ENCODE peak calls at places on chromosomes 16 and 17, in four cellular contexts. One of them, this sample, is unnamed.

GRCh38 chr16:2858245-2859025 is 465 bp upstream of the PRSS22 start:
- DNase-seq in dorsolateral prefrontal cortex: no peak
- DNase-seq in fibroblast of pulmonary artery: no peak
- DNase-seq in Peyer's patch: peak
- DNase-seq in this sample: peak

GRCh38 chr17:33560165-33560564 is 267.1 kb upstream of the ASIC2 start:
- DNase-seq in dorsolateral prefrontal cortex: no peak
- DNase-seq in fibroblast of pulmonary artery: peak
- DNase-seq in Peyer's patch: no peak
- DNase-seq in this sample: no peak

GRCh38 chr16:71645450-71645849 is 19.5 kb downstream of the MARVELD3 start:
- DNase-seq in dorsolateral prefrontal cortex: no peak
- DNase-seq in fibroblast of pulmonary artery: peak
- DNase-seq in Peyer's patch: no peak
- DNase-seq in this sample: no peak

GRCh38 chr17:51371732-51372151 is 111.4 kb downstream of the UTP18 start:
- DNase-seq in fibroblast of pulmonary artery: peak
- DNase-seq in Peyer's patch: no peak
- DNase-seq in dorsolateral prefrontal cortex: peak
- DNase-seq in this sample: peak

GRCh38 chr16:637081-638018 is 1.2 kb upstream of the METTL26 start:
- DNase-seq in Peyer's patch: no peak
- DNase-seq in dorsolateral prefrontal cortex: peak
- DNase-seq in fibroblast of pulmonary artery: peak
- DNase-seq in this sample: no peak

GRCh38 chr17:13537871-13538643 is 63.7 kb downstream of the HS3ST3A1 start:
- DNase-seq in Peyer's patch: no peak
- DNase-seq in fibroblast of pulmonary artery: no peak
- DNase-seq in dorsolateral prefrontal cortex: no peak
- DNase-seq in this sample: no peak

GRCh38 chr17:6423931-6424330 is 11.0 kb downstream of the AIPL1 start:
- DNase-seq in fibroblast of pulmonary artery: no peak
- DNase-seq in Peyer's patch: no peak
- DNase-seq in dorsolateral prefrontal cortex: no peak
- DNase-seq in this sample: no peak

GRCh38 chr17:269616-270514 is 82.7 kb downstream of the RPH3AL start:
- DNase-seq in dorsolateral prefrontal cortex: peak
- DNase-seq in fibroblast of pulmonary artery: no peak
- DNase-seq in Peyer's patch: no peak
- DNase-seq in this sample: no peak

GRCh38 chr17:535165-535564 is 179.5 kb downstream of the VPS53 start:
- DNase-seq in dorsolateral prefrontal cortex: no peak
- DNase-seq in Peyer's patch: no peak
- DNase-seq in fibroblast of pulmonary artery: no peak
- DNase-seq in this sample: no peak

GRCh38 chr16:10600792-10601443 is 20.5 kb upstream of the EMP2 start:
- DNase-seq in fibroblast of pulmonary artery: no peak
- DNase-seq in dorsolateral prefrontal cortex: no peak
- DNase-seq in Peyer's patch: no peak
- DNase-seq in this sample: no peak

GRCh38 chr16:8905795-8906591 is 23.8 kb downstream of the LITAFD start:
- DNase-seq in fibroblast of pulmonary artery: no peak
- DNase-seq in dorsolateral prefrontal cortex: no peak
- DNase-seq in Peyer's patch: no peak
- DNase-seq in this sample: no peak

GRCh38 chr17:60107526-60108257 is 29.0 kb upstream of the HEATR6 start:
- DNase-seq in Peyer's patch: no peak
- DNase-seq in dorsolateral prefrontal cortex: no peak
- DNase-seq in fibroblast of pulmonary artery: peak
- DNase-seq in this sample: no peak

GRCh38 chr17:82458885-82459424 is 414 bp downstream of the NARF start:
- DNase-seq in fibroblast of pulmonary artery: peak
- DNase-seq in Peyer's patch: no peak
- DNase-seq in dorsolateral prefrontal cortex: no peak
- DNase-seq in this sample: no peak

GRCh38 chr17:61316633-61317032 is 83.0 kb upstream of the TBX2 start:
- DNase-seq in dorsolateral prefrontal cortex: no peak
- DNase-seq in fibroblast of pulmonary artery: no peak
- DNase-seq in Peyer's patch: no peak
- DNase-seq in this sample: no peak

GRCh38 chr17:2239882-2240430 is 63.6 kb downstream of the SMG6 start:
- DNase-seq in fibroblast of pulmonary artery: peak
- DNase-seq in Peyer's patch: no peak
- DNase-seq in dorsolateral prefrontal cortex: peak
- DNase-seq in this sample: no peak

GRCh38 chr16:66474750-66475199 is 47.7 kb downstream of the BEAN1 start:
- DNase-seq in dorsolateral prefrontal cortex: no peak
- DNase-seq in Peyer's patch: no peak
- DNase-seq in fibroblast of pulmonary artery: no peak
- DNase-seq in this sample: no peak

GRCh38 chr17:44900894-44901293 is 1.6 kb upstream of the EFTUD2 start:
- DNase-seq in dorsolateral prefrontal cortex: peak
- DNase-seq in Peyer's patch: no peak
- DNase-seq in fibroblast of pulmonary artery: peak
- DNase-seq in this sample: no peak

GRCh38 chr17:1967092-1967662 is 58.0 kb downstream of the RTN4RL1 start:
- DNase-seq in Peyer's patch: no peak
- DNase-seq in dorsolateral prefrontal cortex: no peak
- DNase-seq in fibroblast of pulmonary artery: no peak
- DNase-seq in this sample: peak

GRCh38 chr17:37483311-37484039 is 6.2 kb upstream of the DUSP14 start:
- DNase-seq in dorsolateral prefrontal cortex: peak
- DNase-seq in fibroblast of pulmonary artery: peak
- DNase-seq in Peyer's patch: no peak
- DNase-seq in this sample: no peak

GRCh38 chr17:17781591-17782424 is 55.0 kb downstream of the SREBF1 start:
- DNase-seq in Peyer's patch: peak
- DNase-seq in fibroblast of pulmonary artery: peak
- DNase-seq in dorsolateral prefrontal cortex: peak
- DNase-seq in this sample: no peak

GRCh38 chr16:8885674-8886592 is 3.8 kb downstream of the LITAFD start:
- DNase-seq in Peyer's patch: peak
- DNase-seq in fibroblast of pulmonary artery: peak
- DNase-seq in dorsolateral prefrontal cortex: no peak
- DNase-seq in this sample: no peak

GRCh38 chr17:80095844-80096475 is 5.4 kb upstream of the GAA start:
- DNase-seq in dorsolateral prefrontal cortex: no peak
- DNase-seq in Peyer's patch: peak
- DNase-seq in fibroblast of pulmonary artery: no peak
- DNase-seq in this sample: no peak

GRCh38 chr17:17119533-17119932 is 77.3 kb downstream of the MPRIP start:
- DNase-seq in Peyer's patch: no peak
- DNase-seq in dorsolateral prefrontal cortex: no peak
- DNase-seq in fibroblast of pulmonary artery: peak
- DNase-seq in this sample: no peak

GRCh38 chr17:7560172-7561027 is 1.3 kb upstream of the SENP3 start:
- DNase-seq in fibroblast of pulmonary artery: peak
- DNase-seq in dorsolateral prefrontal cortex: peak
- DNase-seq in Peyer's patch: peak
- DNase-seq in this sample: no peak

GRCh38 chr17:50837980-50838954 is 2.9 kb downstream of the WFIKKN2 start:
- DNase-seq in dorsolateral prefrontal cortex: no peak
- DNase-seq in Peyer's patch: no peak
- DNase-seq in fibroblast of pulmonary artery: no peak
- DNase-seq in this sample: no peak

GRCh38 chr17:58242171-58242784 is 3.9 kb downstream of the LPO start:
- DNase-seq in Peyer's patch: no peak
- DNase-seq in dorsolateral prefrontal cortex: no peak
- DNase-seq in fibroblast of pulmonary artery: no peak
- DNase-seq in this sample: no peak

GRCh38 chr16:54932737-54933254 is 2.1 kb downstream of the IRX5 start:
- DNase-seq in Peyer's patch: no peak
- DNase-seq in fibroblast of pulmonary artery: no peak
- DNase-seq in dorsolateral prefrontal cortex: no peak
- DNase-seq in this sample: no peak
- TF ChIP-seq CTCF in Peyer's patch: no peak
- TF ChIP-seq CTCF in fibroblast of pulmonary artery: no peak
- TF ChIP-seq CTCF in dorsolateral prefrontal cortex: no peak
- TF ChIP-seq CTCF in this sample: no peak

GRCh38 chr17:68107373-68107772 is 71.8 kb downstream of the KPNA2 start:
- DNase-seq in Peyer's patch: no peak
- DNase-seq in fibroblast of pulmonary artery: no peak
- DNase-seq in dorsolateral prefrontal cortex: no peak
- DNase-seq in this sample: no peak

GRCh38 chr17:68103148-68103547 is 67.6 kb downstream of the KPNA2 start:
- DNase-seq in Peyer's patch: no peak
- DNase-seq in dorsolateral prefrontal cortex: no peak
- DNase-seq in fibroblast of pulmonary artery: no peak
- DNase-seq in this sample: no peak

GRCh38 chr17:68106085-68106484 is 70.5 kb downstream of the KPNA2 start:
- DNase-seq in Peyer's patch: no peak
- DNase-seq in fibroblast of pulmonary artery: no peak
- DNase-seq in dorsolateral prefrontal cortex: no peak
- DNase-seq in this sample: no peak

DNA sequence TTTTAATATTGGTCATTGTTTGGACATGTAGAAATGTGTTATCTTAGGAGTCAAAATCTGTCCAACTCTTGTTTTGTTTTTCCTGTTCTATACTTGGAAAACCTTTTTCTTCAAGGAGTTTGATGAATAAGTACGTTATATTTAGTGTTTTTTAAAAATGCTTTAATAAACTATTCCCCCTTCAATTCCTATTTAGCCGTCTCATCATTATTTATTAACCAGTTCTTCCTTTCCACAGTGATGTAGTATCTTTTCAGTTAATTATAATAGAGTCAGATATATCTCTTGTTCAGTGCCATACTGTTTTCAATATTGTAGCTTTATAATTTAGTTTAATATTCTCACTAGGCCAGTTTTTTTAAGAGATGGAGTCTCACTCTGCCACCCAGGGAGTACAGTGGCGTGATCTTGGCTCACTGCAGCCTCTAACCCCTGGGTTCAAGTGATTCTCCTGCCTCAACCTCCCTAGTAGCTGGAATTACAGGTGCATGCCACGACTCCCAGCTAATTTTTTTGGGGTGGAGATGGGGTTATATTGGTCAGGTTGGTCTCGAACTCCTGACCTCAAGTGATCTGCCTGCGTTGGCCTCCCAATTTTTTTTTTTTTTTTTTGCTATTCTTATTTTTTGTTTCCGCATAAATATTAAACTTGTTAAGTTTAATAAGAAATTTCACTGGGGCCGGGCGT is 72.9 kb downstream of the KPNA2 start:
- DNase-seq in dorsolateral prefrontal cortex: no peak
- DNase-seq in fibroblast of pulmonary artery: no peak
- DNase-seq in Peyer's patch: no peak
- DNase-seq in this sample: no peak
- H3K4me3 ChIP-seq in dorsolateral prefrontal cortex: no peak
- H3K4me3 ChIP-seq in fibroblast of pulmonary artery: no peak
- H3K4me3 ChIP-seq in Peyer's patch: no peak
- H3K4me3 ChIP-seq in this sample: no peak

GRCh38 chr16:50674831-50675230 is 6.3 kb downstream of the SNX20 start:
- DNase-seq in dorsolateral prefrontal cortex: no peak
- DNase-seq in fibroblast of pulmonary artery: no peak
- DNase-seq in Peyer's patch: no peak
- DNase-seq in this sample: no peak

GRCh38 chr16:50675686-50676610 is 5.2 kb downstream of the SNX20 start:
- DNase-seq in fibroblast of pulmonary artery: no peak
- DNase-seq in Peyer's patch: peak
- DNase-seq in dorsolateral prefrontal cortex: no peak
- DNase-seq in this sample: no peak

GRCh38 chr16:50676684-50677225 is 4.4 kb downstream of the SNX20 start:
- DNase-seq in Peyer's patch: peak
- DNase-seq in fibroblast of pulmonary artery: no peak
- DNase-seq in dorsolateral prefrontal cortex: no peak
- DNase-seq in this sample: no peak

GRCh38 chr16:50679266-50679665 is 1.8 kb downstream of the SNX20 start:
- DNase-seq in dorsolateral prefrontal cortex: no peak
- DNase-seq in fibroblast of pulmonary artery: no peak
- DNase-seq in Peyer's patch: peak
- DNase-seq in this sample: no peak

GRCh38 chr16:50677351-50677750 is 3.8 kb downstream of the SNX20 start:
- DNase-seq in dorsolateral prefrontal cortex: no peak
- DNase-seq in fibroblast of pulmonary artery: no peak
- DNase-seq in Peyer's patch: peak
- DNase-seq in this sample: no peak
- TF ChIP-seq CTCF in dorsolateral prefrontal cortex: no peak
- TF ChIP-seq CTCF in fibroblast of pulmonary artery: peak
- TF ChIP-seq CTCF in Peyer's patch: peak
- TF ChIP-seq CTCF in this sample: peak

DNA sequence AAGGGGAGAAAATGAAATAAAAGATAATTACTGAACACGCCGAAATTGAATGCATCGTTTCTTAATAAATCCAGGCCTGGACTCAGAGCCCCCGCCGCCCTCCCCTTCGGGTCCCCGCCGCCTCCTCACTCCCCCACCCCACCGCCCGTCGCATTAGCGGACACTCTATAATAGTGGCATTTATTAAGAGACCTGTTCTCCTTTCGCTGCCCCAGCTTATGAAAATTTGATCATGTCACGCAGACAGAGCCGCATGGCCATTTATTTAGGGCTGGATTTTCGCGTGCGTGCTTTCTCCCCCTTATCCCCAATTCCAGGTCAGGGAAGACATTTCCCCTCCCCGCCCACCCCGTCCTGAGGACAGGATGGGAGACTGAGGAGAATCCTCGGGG is 6.3 kb upstream of the HOXB2 start:
- DNase-seq in Peyer's patch: no peak
- DNase-seq in dorsolateral prefrontal cortex: no peak
- DNase-seq in fibroblast of pulmonary artery: no peak
- DNase-seq in this sample: no peak
- H3K4me3 ChIP-seq in Peyer's patch: no peak
- H3K4me3 ChIP-seq in dorsolateral prefrontal cortex: no peak
- H3K4me3 ChIP-seq in fibroblast of pulmonary artery: no peak
- H3K4me3 ChIP-seq in this sample: no peak

This sample was measured in LNCaP clone FGC.